ENCODE peak calls at places on chromosomes 2 and 18, in eight cellular contexts. G is stimulated activated CD4-positive, alpha-beta T cell treated with anti-CD3 and anti-CD28 coated beads, Interleukin-12 subunit alpha, Interleukin-12 subunit beta, amount 100 ng/mL, for 4 hours; F is right cardiac atrium; X is NCI-H1105 treated with DMSO at 0.1 percent for 48 hours; H is GM03348; M is GM10248; D is CD8-positive, alpha-beta T cell; I is Caki2. S is an unnamed sample.

GRCh38 chr2:217707116-217707742 is 295.6 kb downstream of the TNS1 start:
- DNase-seq in X (no peak), D (no peak), I (no peak), G (no peak), M (no peak), F (peak), H (peak), S (no peak)

GRCh38 chr2:67216881-67217280 is 180.3 kb upstream of the ETAA1 start:
- DNase-seq in M (no peak), D (no peak), G (no peak), I (no peak), X (no peak), F (no peak), H (no peak), S (no peak)

GRCh38 chr2:235494716-235495372 is 1.0 kb downstream of the AGAP1 start:
- DNase-seq in G (no peak), I (no peak), H (peak), F (peak), X (peak), D (no peak), M (no peak), S (no peak)

GRCh38 chr18:57644540-57644939 is 22.9 kb upstream of the NARS1 start:
- DNase-seq in D (no peak), I (no peak), M (no peak), F (no peak), X (peak), G (no peak), H (no peak), S (peak)

GRCh38 chr2:112629224-112629623 is 16.5 kb upstream of the SLC20A1 start:
- DNase-seq in I (no peak), G (no peak), M (no peak), H (no peak), D (no peak), X (no peak), F (no peak), S (no peak)

GRCh38 chr2:28772351-28772750 is 20.7 kb downstream of the PPP1CB start:
- DNase-seq in G (no peak), M (no peak), I (no peak), D (no peak), F (no peak), H (no peak), X (no peak), S (no peak)

GRCh38 chr2:170113168-170113567 is 64.8 kb upstream of the MYO3B start:
- DNase-seq in I (no peak), M (no peak), H (no peak), F (no peak), X (peak), G (no peak), D (no peak), S (no peak)

GRCh38 chr18:9495916-9496540 is 20.7 kb downstream of the RALBP1 start:
- DNase-seq in G (no peak), H (no peak), M (no peak), X (no peak), F (no peak), I (no peak), D (no peak), S (no peak)

GRCh38 chr18:811192-812122 is 585 bp downstream of the YES1 start:
- DNase-seq in X (no peak), M (no peak), I (no peak), F (no peak), H (peak), G (no peak), D (no peak), S (no peak)

GRCh38 chr2:30758315-30758714 is 48.9 kb downstream of the CAPN13 start:
- DNase-seq in I (no peak), F (no peak), G (no peak), H (no peak), X (no peak), D (no peak), M (no peak), S (no peak)

GRCh38 chr18:12770469-12771219 is 67.8 kb downstream of the PSMG2 start:
- DNase-seq in F (no peak), H (no peak), G (no peak), X (no peak), I (no peak), M (no peak), D (no peak), S (no peak)

GRCh38 chr2:151085101-151085640 is 176.5 kb downstream of the RBM43 start:
- DNase-seq in M (no peak), G (no peak), I (no peak), D (no peak), F (no peak), H (peak), X (no peak), S (no peak)

S was measured in GF-D8.